ENCODE peak calls at places on chromosomes 2 and 18, in nine cellular contexts. V, P, F, O, L, Z, Q, I and C are unnamed samples.

GRCh38 chr18:42798606-42799005 is 316.9 kb downstream of the RIT2 start:
- DNase-seq in O (no peak), V (no peak), Q (no peak), P (no peak), L (no peak), Z (no peak), F (no peak), I (no peak), C (no peak)

GRCh38 chr2:200405599-200406298 is 99.3 kb downstream of the SPATS2L start:
- DNase-seq in Q (no peak), F (no peak), I (no peak), Z (peak; percentile 96), L (no peak), O (no peak), P (peak; percentile 71), V (no peak), C (peak; percentile 90)

GRCh38 chr2:215356948-215357461 is 45.1 kb downstream of the ATIC start:
- DNase-seq in Q (no peak), V (no peak), Z (peak; percentile 67), I (no peak), O (no peak), F (no peak), L (no peak), P (no peak), C (peak; percentile 50)

GRCh38 chr2:180101846-180102245 is 94.7 kb upstream of the CWC22 start:
- DNase-seq in L (no peak), P (no peak), F (no peak), Q (no peak), Z (peak; percentile 6), O (no peak), V (no peak), I (no peak), C (no peak)

GRCh38 chr2:182496596-182496995 is 69.8 kb upstream of the PDE1A start:
- DNase-seq in P (no peak), L (no peak), Z (no peak), I (no peak), V (no peak), F (no peak), O (no peak), Q (no peak), C (no peak)

GRCh38 chr18:54251606-54252400 is 17.5 kb upstream of the POLI start:
- DNase-seq in P (no peak), F (no peak), Q (no peak), O (no peak), L (no peak), Z (no peak), I (no peak), V (no peak), C (no peak)

GRCh38 chr2:230942920-230943896 is 18.2 kb upstream of the GPR55 start:
- DNase-seq in O (no peak), Z (peak; percentile 5), V (no peak), I (peak; percentile 36), Q (peak; percentile 9), L (no peak), F (no peak), P (no peak), C (no peak)

GRCh38 chr2:127419448-127420038 is 1.3 kb downstream of the PROC start:
- DNase-seq in Q (no peak), L (no peak), V (no peak), O (no peak), P (no peak), I (no peak), F (no peak), Z (no peak), C (no peak)

GRCh38 chr2:41717883-41718282 is 329.9 kb upstream of the PKDCC start:
- DNase-seq in I (no peak), O (no peak), Z (peak; percentile 13), L (no peak), Q (no peak), P (no peak), F (no peak), V (no peak), C (peak; percentile 82)

GRCh38 chr2:221478106-221478863 is 93.8 kb downstream of the EPHA4 start:
- DNase-seq in Z (no peak), V (no peak), I (no peak), Q (no peak), L (no peak), F (no peak), O (no peak), P (no peak), C (no peak)

GRCh38 chr2:171272039-171272438 is 111.3 kb upstream of the TLK1 start:
- DNase-seq in I (no peak), Q (no peak), V (no peak), F (no peak), Z (peak; percentile 96), P (peak; percentile 69), O (no peak), L (no peak), C (peak; percentile 99)

GRCh38 chr2:138720035-138720589 is 60.1 kb downstream of the NXPH2 start:
- DNase-seq in Z (no peak), Q (no peak), P (peak; percentile 44), I (no peak), F (no peak), O (no peak), V (no peak), L (no peak), C (no peak)

GRCh38 chr2:109438773-109439191 is 175.0 kb downstream of the SEPTIN10 start:
- DNase-seq in F (no peak), L (no peak), P (peak; percentile 24), Z (peak; percentile 82), Q (no peak), O (no peak), I (no peak), V (peak; percentile 68), C (no peak)

GRCh38 chr2:120344991-120345975 is 653 bp upstream of the INHBB start:
- DNase-seq in I (no peak), O (peak; percentile 28), L (no peak), Q (no peak), P (peak; percentile 46), Z (peak; percentile 18), F (peak; percentile 40), V (no peak), C (no peak)

GRCh38 chr18:21242141-21243040 is at the start of gene GREB1L:
- DNase-seq in Z (peak; percentile 69), I (no peak), O (peak; percentile 79), V (no peak), P (peak; percentile 90), L (peak; percentile 69), F (peak; percentile 87), Q (peak; percentile 60), C (no peak)

GRCh38 chr2:199484927-199485326 is 27.2 kb upstream of the SATB2 start:
- DNase-seq in F (no peak), Z (no peak), O (no peak), V (no peak), Q (no peak), I (no peak), P (no peak), L (no peak), C (no peak)

GRCh38 chr2:225937625-225938024 is 538.1 kb downstream of the NYAP2 start:
- DNase-seq in O (no peak), F (peak; percentile 37), P (peak; percentile 15), I (no peak), Z (peak; percentile 24), L (no peak), V (no peak), Q (peak; percentile 18), C (no peak)

GRCh38 chr2:50729306-50730105 is 302.4 kb downstream of the NRXN1 start:
- DNase-seq in V (no peak), L (no peak), Z (no peak), F (no peak), P (no peak), Q (no peak), O (no peak), I (no peak), C (no peak)

DNA sequence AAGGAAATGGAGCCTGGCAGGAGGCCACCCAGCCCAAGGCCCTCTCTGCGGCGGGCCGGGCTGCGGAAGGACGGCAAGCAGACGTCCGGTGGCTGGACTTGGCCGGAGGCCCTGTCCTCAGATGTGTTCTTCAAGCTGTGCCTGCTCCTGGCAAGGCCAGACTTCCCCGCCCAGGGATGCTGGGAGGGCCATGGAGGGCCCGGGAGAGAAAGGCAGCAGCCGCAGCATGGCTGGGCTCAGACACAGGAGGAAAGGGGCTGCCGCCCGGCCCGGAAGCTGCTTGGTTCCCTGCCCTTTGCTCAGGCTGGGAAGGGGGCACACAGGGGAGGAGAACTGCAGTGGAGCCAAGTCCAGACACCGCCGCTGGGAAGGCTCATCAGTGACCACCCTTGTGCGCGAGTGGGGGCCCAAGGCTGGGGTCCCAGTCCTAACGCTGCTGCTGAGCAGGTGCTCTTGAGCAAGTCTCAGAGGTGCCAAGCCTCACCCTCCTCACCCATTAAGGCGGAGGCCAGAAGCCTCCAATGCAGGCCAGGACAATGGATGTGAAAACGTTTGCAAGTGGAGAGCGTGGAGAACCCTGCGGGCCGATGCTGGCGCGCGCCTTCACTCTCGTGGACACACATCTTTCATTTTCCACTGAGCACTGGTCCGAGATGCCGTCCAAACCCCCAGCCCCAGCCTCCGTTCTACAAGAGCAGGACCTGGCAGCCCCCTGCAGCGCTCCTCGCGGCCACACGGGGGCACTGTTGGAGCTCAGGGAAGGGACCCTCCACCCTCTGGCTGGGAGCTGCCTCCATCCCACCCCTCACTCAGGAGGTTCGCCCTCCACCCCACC is 7.9 kb downstream of the CROCC2 start:
- DNase-seq in O (peak; percentile 91), P (peak; percentile 72), F (peak; percentile 65), Z (peak; percentile 79), V (peak; percentile 82), I (peak; percentile 70), Q (no peak), L (peak; percentile 82), C (no peak)
- H3K4me1 ChIP-seq in O (peaks cover 25% of the 10 kb centered on the region), P (peaks cover 20% of the 10 kb centered on the region), F (no peaks in the 10 kb centered on the region), Z (peaks cover 26% of the 10 kb centered on the region), V (peaks cover 51% of the 10 kb centered on the region), I (no peaks in the 10 kb centered on the region), Q (no peaks in the 10 kb centered on the region), L (peaks cover 35% of the 10 kb centered on the region), C (no peaks in the 10 kb centered on the region)

DNA sequence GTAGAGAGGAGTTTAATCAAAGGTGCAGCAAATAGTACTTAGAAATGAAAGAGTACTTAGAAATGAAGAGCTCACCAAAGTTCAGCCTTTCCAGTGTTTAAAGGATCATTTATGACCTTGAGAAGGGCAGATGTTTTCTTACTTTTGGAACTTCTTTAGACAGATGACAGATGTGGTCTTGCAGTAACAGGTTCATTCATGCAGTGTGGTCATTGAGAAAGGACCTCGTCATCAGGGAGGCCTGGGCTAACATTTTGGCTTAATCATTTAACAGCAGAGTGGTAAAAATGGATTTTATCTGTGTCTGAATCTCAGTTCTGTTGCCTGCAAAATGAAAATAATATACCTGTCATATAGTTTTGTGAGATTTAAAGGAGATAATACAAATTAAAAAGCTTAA is 75.1 kb upstream of the NT5C1B start:
- DNase-seq in Q (no peak), O (no peak), P (no peak), F (no peak), Z (no peak), L (no peak), I (no peak), V (no peak), C (peak; percentile 75)
- H3K27ac ChIP-seq in Q (no peak overlapping the region), O (no peak overlapping the region), P (no peak overlapping the region), F (no peak overlapping the region), Z (no peak overlapping the region), L (no peak overlapping the region), I (no peak overlapping the region), V (no peak overlapping the region), C (no peak overlapping the region)

GRCh38 chr2:38405917-38406596 is 29.0 kb upstream of the ATL2 start:
- DNase-seq in V (no peak), P (no peak), Z (no peak), F (no peak), O (no peak), Q (no peak), I (no peak), L (no peak), C (no peak)
- TF ChIP-seq CTCF in V (no peak), P (no peak), Z (no peak), F (no peak), O (no peak), Q (no peak), I (no peak), L (no peak), C (no peak)

GRCh38 chr2:20585351-20585709 is 65.6 kb downstream of the HS1BP3 start:
- DNase-seq in Q (no peak), P (no peak), F (no peak), V (no peak), I (no peak), Z (no peak), L (no peak), O (no peak), C (no peak)
- H3K4me1 ChIP-seq in Q (no peaks in the 10 kb centered on the region), P (peaks cover 28% of the 10 kb centered on the region), F (peaks cover 16% of the 10 kb centered on the region), V (peaks cover 69% of the 10 kb centered on the region), I (no peaks in the 10 kb centered on the region), Z (peaks cover 39% of the 10 kb centered on the region), L (peaks cover 56% of the 10 kb centered on the region), O (peaks cover 20% of the 10 kb centered on the region), C (peaks cover 23% of the 10 kb centered on the region)